ENCODE peak calls at places on chromosomes 13 and 19, in seven cellular contexts. T is stimulated activated CD4-positive, alpha-beta T cell treated with anti-CD3 and anti-CD28 coated beads, Interleukin-4, amount 100 ng/mL, for 1 hour; V is stimulated activated CD8-positive, alpha-beta memory T cell treated with anti-CD3 and anti-CD28 coated beads, Interleukin-4, amount 100 ng/mL, for 1 hour; B is amniotic stem cell; Z is smooth muscle cell of the brain vasculature; O is keratinocyte; J is hypothalamus. S is an unnamed sample.
A peak's percentile ranks its signal among the peaks of the same experiment; 100 is the strongest.

GRCh38 chr13:99339736-99340392 is 32.7 kb upstream of the GPR183 start:
- DNase-seq in T (no peak), V (no peak), B (no peak), Z (no peak), O (no peak), J (no peak), S (no peak)

GRCh38 chr13:63184693-63185092 is 1769.0 kb upstream of the PCDH20 start:
- DNase-seq in T (no peak), V (no peak), B (no peak), Z (peak; percentile 10), O (no peak), J (no peak), S (no peak)

GRCh38 chr13:101706651-101707050 is 254.2 kb downstream of the ITGBL1 start:
- DNase-seq in T (no peak), V (no peak), B (peak; percentile 13), Z (peak; percentile 68), O (no peak), J (no peak), S (no peak)

GRCh38 chr13:79973533-79973963 is 367.4 kb downstream of the SPRY2 start:
- DNase-seq in T (no peak), V (no peak), B (no peak), Z (no peak), O (no peak), J (no peak), S (no peak)

GRCh38 chr19:10551698-10552301 is 8.1 kb downstream of the ATG4D start:
- DNase-seq in T (peak; percentile 37), V (no peak), B (no peak), Z (no peak), O (no peak), J (no peak), S (no peak)

GRCh38 chr13:113634279-113635047 is 23.5 kb downstream of the ATP4B start:
- DNase-seq in T (no peak), V (no peak), B (no peak), Z (no peak), O (no peak), J (no peak), S (no peak)

GRCh38 chr13:25874907-25875306 is 176.9 kb downstream of the SHISA2 start:
- DNase-seq in T (peak; percentile 53), V (peak; percentile 25), B (no peak), Z (no peak), O (no peak), J (no peak), S (no peak)

GRCh38 chr13:107900775-107901174 is 314.6 kb downstream of the LIG4 start:
- DNase-seq in T (no peak), V (no peak), B (peak; percentile 8), Z (no peak), O (no peak), J (no peak), S (no peak)

GRCh38 chr13:91046715-91047327 is 300.7 kb upstream of the MIR17HG start:
- DNase-seq in T (no peak), V (no peak), B (no peak), Z (no peak), O (no peak), J (no peak), S (no peak)

GRCh38 chr19:38718747-38719543 is 25.3 kb downstream of the CAPN12 start:
- DNase-seq in T (no peak), V (no peak), B (no peak), Z (no peak), O (no peak), J (peak; percentile 64), S (no peak)

GRCh38 chr19:41328818-41329220 is 18.8 kb downstream of the CCDC97 start:
- DNase-seq in T (no peak), V (no peak), B (no peak), Z (no peak), O (no peak), J (no peak), S (no peak)

GRCh38 chr13:101204270-101205011 is 211.9 kb downstream of the NALCN start:
- DNase-seq in T (no peak), V (no peak), B (no peak), Z (no peak), O (no peak), J (no peak), S (no peak)

GRCh38 chr13:89883893-89884448 is 1463.5 kb upstream of the MIR17HG start:
- DNase-seq in T (no peak), V (no peak), B (no peak), Z (no peak), O (no peak), J (no peak), S (no peak)

GRCh38 chr19:34257559-34257924 is 3.2 kb downstream of the GARRE1 start:
- DNase-seq in T (no peak), V (no peak), B (no peak), Z (no peak), O (no peak), J (no peak), S (no peak)

GRCh38 chr13:55777612-55778011 is 1363.1 kb upstream of the PRR20A start:
- DNase-seq in T (no peak), V (no peak), B (no peak), Z (no peak), O (no peak), J (no peak), S (no peak)

GRCh38 chr13:40980466-40980865 is 38.6 kb downstream of the ELF1 start:
- DNase-seq in T (no peak), V (no peak), B (no peak), Z (no peak), O (no peak), J (no peak), S (no peak)

GRCh38 chr13:106471957-106472543 is 63.4 kb downstream of the EFNB2 start:
- DNase-seq in T (no peak), V (no peak), B (peak; percentile 86), Z (no peak), O (peak; percentile 94), J (no peak), S (peak; percentile 1)

GRCh38 chr19:38559428-38560401 is 58.0 kb downstream of the MAP4K1 start:
- DNase-seq in T (peak; percentile 31), V (no peak), B (no peak), Z (no peak), O (peak; percentile 83), J (no peak), S (no peak)

GRCh38 chr19:17311455-17312248 is 2.3 kb downstream of the DDA1 start:
- DNase-seq in T (no peak), V (no peak), B (peak; percentile 41), Z (no peak), O (no peak), J (no peak), S (no peak)

GRCh38 chr19:58349590-58349989 is 3.7 kb downstream of the A1BG start:
- DNase-seq in T (no peak), V (no peak), B (no peak), Z (no peak), O (no peak), J (no peak), S (no peak)

GRCh38 chr13:77784531-77784930 is 87.0 kb downstream of the SLAIN1 start:
- DNase-seq in T (no peak), V (no peak), B (no peak), Z (no peak), O (no peak), J (no peak), S (no peak)

GRCh38 chr19:392375-392970 is 16.5 kb downstream of the C2CD4C start:
- DNase-seq in T (no peak), V (no peak), B (no peak), Z (no peak), O (no peak), J (no peak), S (no peak)

GRCh38 chr13:95337597-95337996 is 36.3 kb upstream of the ABCC4 start:
- DNase-seq in T (no peak), V (no peak), B (no peak), Z (no peak), O (no peak), J (no peak), S (no peak)

GRCh38 chr19:5480427-5480836 is 25.2 kb downstream of the ZNRF4 start:
- DNase-seq in T (peak; percentile 45), V (no peak), B (no peak), Z (no peak), O (no peak), J (no peak), S (peak; percentile 4)

GRCh38 chr19:48573163-48573505 is 21.2 kb downstream of the SULT2B1 start:
- DNase-seq in T (no peak), V (no peak), B (no peak), Z (no peak), O (no peak), J (no peak), S (no peak)

GRCh38 chr13:75715598-75716523 is 79.7 kb downstream of the LMO7 start:
- DNase-seq in T (no peak), V (no peak), B (no peak), Z (no peak), O (no peak), J (no peak), S (no peak)

GRCh38 chr13:60836821-60837220 is 439.8 kb downstream of the TDRD3 start:
- DNase-seq in T (no peak), V (no peak), B (no peak), Z (no peak), O (no peak), J (no peak), S (no peak)

GRCh38 chr13:24623141-24623665 is 57.0 kb upstream of the ATP12A start:
- DNase-seq in T (no peak), V (no peak), B (no peak), Z (no peak), O (no peak), J (no peak), S (no peak)

GRCh38 chr13:60094385-60095088 is 69.2 kb downstream of the DIAPH3 start:
- DNase-seq in T (no peak), V (no peak), B (no peak), Z (no peak), O (no peak), J (no peak), S (no peak)

GRCh38 chr13:74767031-74767430 is 632.8 kb upstream of the KLF12 start:
- DNase-seq in T (no peak), V (no peak), B (peak; percentile 17), Z (no peak), O (no peak), J (no peak), S (no peak)

GRCh38 chr13:21322988-21323387 is 136.1 kb downstream of the ZDHHC20 start:
- DNase-seq in T (no peak), V (no peak), B (no peak), Z (no peak), O (no peak), J (no peak), S (no peak)

GRCh38 chr13:79901336-79901735 is 420.4 kb downstream of the NDFIP2 start:
- DNase-seq in T (no peak), V (no peak), B (no peak), Z (no peak), O (no peak), J (peak; percentile 39), S (no peak)

GRCh38 chr13:44951184-44951583 is 38.1 kb downstream of the NUFIP1 start:
- DNase-seq in T (no peak), V (no peak), B (no peak), Z (no peak), O (no peak), J (no peak), S (no peak)

GRCh38 chr19:49339364-49340068 is 4.3 kb downstream of the CD37 start:
- DNase-seq in T (no peak), V (no peak), B (no peak), Z (no peak), O (no peak), J (peak; percentile 59), S (no peak)